ENCODE peak calls at places on chromosomes 7 and 10, in four cellular contexts. S is IMR-90, L is H1, D is H9. Z is an unnamed sample.

GRCh38 chr10:26468691-26469090 is 30.6 kb downstream of the APBB1IP start:
- DNase-seq in S (no peak), L (no peak), D (no peak), Z (no peak)

GRCh38 chr10:99681553-99681952 is 22.2 kb downstream of the ENTPD7 start:
- DNase-seq in S (peak), L (no peak), D (no peak), Z (no peak)

GRCh38 chr10:71694567-71694968 is 25.0 kb downstream of the C10orf105 start:
- DNase-seq in S (no peak), L (no peak), D (no peak), Z (no peak)

GRCh38 chr7:7920481-7920880 is 48.1 kb upstream of the GLCCI1 start:
- DNase-seq in S (no peak), L (no peak), D (no peak), Z (no peak)

GRCh38 chr10:69496352-69497234 is 45.3 kb downstream of the TSPAN15 start:
- DNase-seq in S (no peak), L (no peak), D (no peak), Z (no peak)

GRCh38 chr10:79981673-79982485 is 33.0 kb upstream of the SFTPD start:
- DNase-seq in S (peak), L (peak), D (peak), Z (peak)

GRCh38 chr7:139721844-139722243 is 56.0 kb downstream of the HIPK2 start:
- DNase-seq in S (no peak), L (no peak), D (no peak), Z (no peak)

GRCh38 chr10:30985552-30985951 is 46.1 kb downstream of the ZNF438 start:
- DNase-seq in S (peak), L (no peak), D (no peak), Z (no peak)

GRCh38 chr10:93413252-93413689 is 68.9 kb downstream of the MYOF start:
- DNase-seq in S (no peak), L (no peak), D (no peak), Z (no peak)

GRCh38 chr7:91835191-91836064 is 45.1 kb downstream of the MTERF1 start:
- DNase-seq in S (no peak), L (no peak), D (no peak), Z (no peak)

GRCh38 chr7:121604627-121605296 is 208.7 kb upstream of the FAM3C start:
- DNase-seq in S (no peak), L (no peak), D (no peak), Z (peak)

GRCh38 chr7:53325061-53325460 is 289.6 kb downstream of the POM121L12 start:
- DNase-seq in S (no peak), L (no peak), D (no peak), Z (peak)

GRCh38 chr10:129332476-129332875 is 134.6 kb upstream of the MGMT start:
- DNase-seq in S (peak), L (peak), D (peak), Z (peak)

GRCh38 chr7:105759670-105760548 is 116.5 kb downstream of the ATXN7L1 start:
- DNase-seq in S (peak), L (no peak), D (no peak), Z (no peak)

GRCh38 chr7:46463170-46463569 is 542.1 kb upstream of the IGFBP3 start:
- DNase-seq in S (no peak), L (no peak), D (no peak), Z (no peak)

GRCh38 chr7:57218196-57218716 is 86.0 kb upstream of the ZNF479 start:
- DNase-seq in S (no peak), L (no peak), D (no peak), Z (no peak)
- H4K5ac ChIP-seq in S (no peak), L (no peak), D (no peak), Z (no peak)

DNA sequence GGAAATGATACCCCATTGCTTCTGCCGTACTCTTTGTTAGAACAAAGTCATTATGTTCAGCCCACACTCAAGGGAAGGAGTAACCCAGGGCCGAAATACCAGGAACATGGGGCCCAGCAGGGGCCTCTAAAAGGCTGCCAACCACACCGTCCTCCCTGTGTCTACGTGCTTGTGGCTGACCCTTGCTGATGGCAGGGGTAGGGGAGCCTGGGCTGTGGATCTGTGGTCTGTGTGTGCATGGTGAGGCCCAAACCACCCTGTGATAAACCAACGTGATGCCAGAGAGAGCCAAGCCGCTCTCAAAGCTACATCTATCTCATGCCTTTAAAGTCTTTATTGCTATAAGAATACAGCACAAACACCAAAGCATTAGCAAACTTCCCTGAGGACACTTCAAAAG is 159.2 kb downstream of the CCDC3 start:
- DNase-seq in S (no peak), L (no peak), D (no peak), Z (no peak)
- H3K18ac ChIP-seq in S (no peak), L (no peak), D (no peak), Z (no peak)

GRCh38 chr7:99143853-99144672 is at the start of gene SMURF1:
- DNase-seq in S (peak), L (no peak), D (peak), Z (peak)
- H3K23ac ChIP-seq in S (peak), L (no peak), D (no peak), Z (peak)

GRCh38 chr10:48555310-48556042 is 49.4 kb downstream of the ARHGAP22 start:
- DNase-seq in S (no peak), L (no peak), D (peak), Z (no peak)

GRCh38 chr10:48556713-48557112 is 48.2 kb downstream of the ARHGAP22 start:
- DNase-seq in S (no peak), L (no peak), D (no peak), Z (no peak)

GRCh38 chr10:48554668-48555067 is 50.2 kb downstream of the ARHGAP22 start:
- DNase-seq in S (peak), L (no peak), D (no peak), Z (no peak)

GRCh38 chr10:48557511-48558123 is 47.3 kb downstream of the ARHGAP22 start:
- DNase-seq in S (peak), L (no peak), D (no peak), Z (no peak)

DNA sequence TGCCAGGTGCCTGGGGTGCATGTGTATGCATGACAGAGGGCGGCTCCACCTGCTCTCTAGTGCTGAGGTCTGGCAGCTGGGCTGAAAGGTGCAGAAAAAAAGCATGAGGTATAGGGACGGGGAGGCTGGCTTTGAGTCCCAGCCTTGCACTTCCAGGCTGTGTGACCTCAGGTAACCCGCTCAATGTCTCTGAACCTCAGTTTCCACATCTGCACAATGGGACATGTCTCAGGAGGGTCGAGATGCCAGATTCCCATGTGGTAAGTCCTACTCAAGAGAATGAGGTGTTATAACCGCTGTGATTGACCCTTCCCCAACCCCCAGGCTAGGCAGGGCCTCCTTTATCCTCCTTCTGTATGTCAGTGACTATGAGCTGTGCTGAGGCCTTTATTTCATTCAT is 48.8 kb downstream of the ARHGAP22 start:
- DNase-seq in S (no peak), L (no peak), D (no peak), Z (no peak)
- H4K5ac ChIP-seq in S (no peak), L (no peak), D (no peak), Z (no peak)

DNA sequence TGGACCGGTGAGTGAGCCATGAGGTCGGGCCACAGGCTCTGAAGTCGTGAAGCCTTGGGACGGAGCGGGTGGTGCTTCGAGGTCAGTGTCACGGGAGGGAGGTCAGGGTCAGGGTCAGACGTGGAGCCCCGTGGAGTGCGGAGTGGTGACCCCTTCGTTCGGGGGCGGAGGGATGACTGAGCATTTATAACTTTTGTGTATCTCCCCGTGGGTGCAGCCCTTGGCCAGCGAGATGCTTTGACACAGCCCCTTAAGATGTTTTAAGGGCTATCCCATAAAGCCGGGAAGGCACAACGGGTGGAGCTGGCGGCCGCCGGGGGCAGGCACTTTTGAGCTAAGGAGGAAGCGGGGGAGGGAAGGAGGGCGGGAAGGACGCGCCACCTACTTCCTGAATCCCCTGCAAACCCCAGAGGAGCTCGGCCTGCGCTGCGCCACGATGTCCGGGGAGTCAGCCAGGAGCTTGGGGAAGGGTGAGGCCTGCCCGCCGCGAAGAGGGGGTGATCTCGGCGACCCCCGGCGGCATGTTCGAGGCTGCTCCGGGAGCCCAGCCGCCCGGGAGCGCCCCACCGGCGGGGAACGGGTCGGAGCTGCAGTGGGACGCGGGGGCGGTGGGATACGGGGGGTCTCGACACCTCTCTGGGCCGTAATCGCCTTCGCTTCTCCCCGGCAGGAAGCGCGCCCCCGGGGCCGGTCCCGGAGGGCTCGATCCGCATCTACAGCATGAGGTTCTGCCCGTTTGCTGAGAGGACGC is at the start of gene GSTO1:
- DNase-seq in S (peak), L (no peak), D (peak), Z (peak)
- H3K18ac ChIP-seq in S (peak), L (peak), D (peak), Z (peak)

GRCh38 chr10:125136087-125136486 is 24.3 kb downstream of the CTBP2 start:
- DNase-seq in S (no peak), L (no peak), D (no peak), Z (no peak)
- H3K23ac ChIP-seq in S (no peak), L (no peak), D (no peak), Z (no peak)

GRCh38 chr7:49718755-49719154 is 54.7 kb upstream of the VWC2 start:
- DNase-seq in S (no peak), L (no peak), D (no peak), Z (no peak)

GRCh38 chr7:49714182-49714581 is 59.3 kb upstream of the VWC2 start:
- DNase-seq in S (no peak), L (no peak), D (no peak), Z (no peak)

GRCh38 chr7:49721441-49721840 is 52.0 kb upstream of the VWC2 start:
- DNase-seq in S (no peak), L (no peak), D (no peak), Z (no peak)

DNA sequence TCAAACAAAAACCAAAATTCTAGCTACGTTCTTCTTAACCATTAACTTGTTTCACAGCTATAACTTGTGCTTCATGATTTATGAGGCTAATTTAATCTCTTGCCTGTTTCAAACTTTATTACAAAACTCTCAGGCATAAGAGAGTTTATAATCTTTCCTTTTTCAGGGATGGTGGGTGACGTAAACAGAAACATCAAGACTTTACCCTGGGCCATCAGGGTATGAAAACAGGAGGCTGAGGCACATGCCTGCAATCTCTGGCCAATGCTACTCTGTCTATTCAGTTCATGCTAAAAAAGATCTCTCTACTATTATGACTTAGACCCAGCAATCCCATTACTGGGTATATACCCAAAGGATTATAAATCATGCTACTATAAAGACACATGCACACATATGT is 55.9 kb upstream of the VWC2 start:
- DNase-seq in S (no peak), L (no peak), D (no peak), Z (no peak)
- H4K5ac ChIP-seq in S (no peak), L (no peak), D (no peak), Z (no peak)

Z was measured in mesendoderm.